ENCODE peak calls at places on chromosomes 1 and 21, in five cellular contexts. D is Caco-2, W is A673, S is neural progenitor cell, R is fibroblast of lung. Z is an unnamed sample.

GRCh38 chr21:29213513-29214385 is 83.3 kb downstream of the MAP3K7CL start:
- DNase-seq in D (no peak), W (no peak), S (no peak), R (no peak), Z (no peak)

GRCh38 chr1:29912413-29912812 is 676.1 kb downstream of the PTPRU start:
- DNase-seq in D (no peak), W (peak), S (no peak), R (peak), Z (peak)

GRCh38 chr1:156528875-156529425 is 28.4 kb upstream of the MEF2D start:
- DNase-seq in D (no peak), W (no peak), S (no peak), R (no peak), Z (no peak)

GRCh38 chr1:207309775-207310273 is 11.7 kb upstream of the CD55 start:
- DNase-seq in D (no peak), W (peak), S (no peak), R (peak), Z (peak)

GRCh38 chr1:55848906-55849305 is 633.7 kb upstream of the USP24 start:
- DNase-seq in D (no peak), W (no peak), S (peak), R (peak), Z (peak)

GRCh38 chr1:112389689-112390088 is 6.3 kb upstream of the CTTNBP2NL start:
- DNase-seq in D (no peak), W (no peak), S (no peak), R (no peak), Z (no peak)

GRCh38 chr1:65068202-65069011 is 79.6 kb upstream of the AK4 start:
- DNase-seq in D (no peak), W (no peak), S (no peak), R (peak), Z (peak)

GRCh38 chr1:153277852-153278251 is 18.4 kb downstream of the LORICRIN start:
- DNase-seq in D (peak), W (no peak), S (no peak), R (no peak), Z (no peak)

GRCh38 chr1:17082761-17083160 is 28.9 kb upstream of the SDHB start:
- DNase-seq in D (no peak), W (no peak), S (no peak), R (no peak), Z (no peak)

GRCh38 chr1:228004331-228004871 is 2.4 kb upstream of the WNT3A start:
- DNase-seq in D (no peak), W (no peak), S (peak), R (no peak), Z (no peak)
- TF ChIP-seq CTCF in D (peak), W (peak), S (peak), R (peak), Z (peak)

GRCh38 chr1:182841368-182841988 is 2.3 kb downstream of the DHX9 start:
- DNase-seq in D (no peak), W (peak), S (peak), R (peak), Z (peak)
- H3K4me3 ChIP-seq in D (peak), W (peak), S (peak), R (peak), Z (peak)

DNA sequence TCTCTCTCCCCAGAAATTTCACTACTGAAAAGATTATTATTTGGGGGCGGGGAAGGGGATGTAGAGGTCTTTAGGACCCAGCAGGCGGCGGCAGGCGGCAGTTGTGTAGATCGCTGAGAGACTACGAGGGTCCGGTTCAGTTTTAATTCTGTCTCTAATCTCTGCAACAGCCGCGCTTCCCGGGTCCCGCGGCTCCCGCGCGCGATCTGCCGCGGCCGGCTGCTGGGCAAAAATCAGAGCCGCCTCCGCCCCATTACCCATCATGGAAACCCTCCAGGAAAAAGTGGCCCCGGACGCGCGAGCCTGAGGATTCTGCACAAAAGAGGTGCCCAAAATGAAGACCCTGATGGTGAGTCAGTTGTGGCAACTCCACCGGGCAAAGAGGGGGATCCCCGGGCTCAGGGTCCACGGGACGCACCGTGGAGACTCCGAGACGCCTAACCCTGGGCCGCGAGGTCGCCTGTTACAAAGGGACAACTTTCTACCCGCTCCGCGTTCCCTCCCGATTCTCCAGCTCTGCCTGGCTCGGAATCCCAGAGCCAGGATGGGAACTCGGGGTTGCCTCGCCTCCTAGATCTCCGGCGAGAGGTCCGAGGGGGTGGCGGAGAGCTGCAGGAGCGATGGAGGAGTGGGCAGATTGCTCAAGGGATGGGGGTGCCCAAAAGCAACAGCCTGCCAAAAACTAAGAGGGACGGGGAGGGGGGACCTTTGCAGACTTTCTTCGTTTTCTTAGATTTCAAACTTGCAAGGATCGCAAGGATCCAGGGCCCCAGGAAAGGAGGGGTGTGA is at the start of gene ST6GALNAC5:
- DNase-seq in D (no peak), W (peak), S (peak), R (peak), Z (no peak)
- TF ChIP-seq CTCF in D (no peak), W (no peak), S (peak), R (no peak), Z (no peak)

GRCh38 chr1:204146309-204146708 is 5.5 kb downstream of the ETNK2 start:
- DNase-seq in D (no peak), W (no peak), S (no peak), R (no peak), Z (no peak)
- H3K4me3 ChIP-seq in D (no peak), W (no peak), S (no peak), R (no peak), Z (no peak)

DNA sequence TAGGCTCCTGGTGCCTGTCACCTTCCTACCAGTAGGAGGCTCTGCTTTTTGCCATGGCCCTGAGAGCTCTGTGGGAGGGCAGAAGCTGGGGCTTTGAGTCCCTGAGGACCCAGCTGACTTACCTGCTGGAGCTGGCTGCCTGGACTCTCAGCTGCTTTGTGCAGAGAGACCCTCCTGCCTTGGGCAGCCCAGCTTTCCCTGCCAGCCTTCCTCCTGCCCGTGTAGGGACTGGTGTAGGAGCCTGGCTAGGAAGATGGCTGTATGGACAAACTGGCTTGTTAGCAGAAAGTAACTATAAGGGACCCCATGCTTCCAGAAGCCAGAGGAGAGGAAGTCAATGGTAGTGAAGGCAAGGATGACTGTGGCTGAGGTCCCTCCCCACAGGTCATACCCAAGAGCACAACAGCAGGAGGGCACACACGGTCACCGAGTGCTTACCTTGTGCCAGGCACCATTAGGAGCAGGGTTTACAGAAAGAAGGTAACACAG is 9.7 kb upstream of the CELSR2 start:
- DNase-seq in D (peak), W (peak), S (peak), R (peak), Z (peak)
- TF ChIP-seq CTCF in D (peak), W (peak), S (peak), R (peak), Z (peak)

GRCh38 chr1:63547621-63548294 is 24.4 kb downstream of the EFCAB7 start:
- DNase-seq in D (no peak), W (no peak), S (no peak), R (peak), Z (peak)

GRCh38 chr1:63545780-63546179 is 22.5 kb downstream of the EFCAB7 start:
- DNase-seq in D (no peak), W (no peak), S (no peak), R (peak), Z (peak)

DNA sequence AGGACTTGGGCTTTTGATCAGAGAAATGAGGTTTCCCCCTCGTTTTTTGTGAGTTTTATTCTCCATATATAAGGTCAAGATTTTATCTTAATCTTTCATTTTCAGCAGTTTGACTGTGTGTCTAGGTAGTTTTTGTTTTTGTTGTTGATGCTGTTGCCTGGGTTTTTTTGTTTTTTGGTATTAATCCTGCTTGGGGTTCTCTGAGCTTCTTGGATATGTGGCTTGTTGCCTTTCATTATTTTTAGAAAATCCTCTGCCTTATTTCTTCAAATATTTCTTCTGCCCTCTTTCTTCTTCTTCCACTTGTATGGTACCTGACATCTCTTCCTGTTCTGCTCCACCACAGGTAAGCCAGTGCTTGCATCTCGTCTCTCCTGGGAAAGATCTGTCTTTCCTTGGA is 25.0 kb downstream of the EFCAB7 start:
- DNase-seq in D (no peak), W (no peak), S (no peak), R (no peak), Z (peak)
- H3K4me3 ChIP-seq in D (no peak), W (no peak), S (no peak), R (no peak), Z (no peak)

GRCh38 chr1:68164970-68165369 is 67.4 kb downstream of the WLS start:
- DNase-seq in D (no peak), W (no peak), S (no peak), R (no peak), Z (no peak)

GRCh38 chr1:68163220-68163619 is 69.1 kb downstream of the WLS start:
- DNase-seq in D (no peak), W (no peak), S (no peak), R (no peak), Z (no peak)

GRCh38 chr1:68160021-68160420 is 72.3 kb downstream of the WLS start:
- DNase-seq in D (no peak), W (no peak), S (no peak), R (no peak), Z (no peak)

GRCh38 chr1:68165665-68166064 is 66.7 kb downstream of the WLS start:
- DNase-seq in D (no peak), W (no peak), S (no peak), R (no peak), Z (no peak)

GRCh38 chr1:68162761-68163160 is 69.6 kb downstream of the WLS start:
- DNase-seq in D (no peak), W (no peak), S (no peak), R (no peak), Z (no peak)
- TF ChIP-seq CTCF in D (no peak), W (peak), S (peak), R (peak), Z (peak)